ENCODE peak calls at places on chromosomes 12 and 14, in seven cellular contexts. I, G, T, R, W, N and M are unnamed samples.

GRCh38 chr14:95489163-95489887 is 27.1 kb downstream of the SYNE3 start:
- DNase-seq in I (no peak), G (no peak), T (no peak), R (no peak), N (no peak), W (no peak), M (no peak)

GRCh38 chr14:90368946-90369721 is 27.7 kb upstream of the CALM1 start:
- DNase-seq in N (peak), T (peak), R (no peak), G (no peak), W (no peak), I (peak), M (no peak)

GRCh38 chr12:96224219-96224615 is 30.0 kb downstream of the ELK3 start:
- DNase-seq in N (no peak), G (no peak), T (no peak), W (no peak), I (no peak), R (no peak), M (no peak)

GRCh38 chr12:105799103-105799502 is 339.7 kb downstream of the NUAK1 start:
- DNase-seq in N (no peak), G (no peak), R (no peak), T (no peak), W (no peak), I (no peak), M (no peak)

GRCh38 chr12:46577063-46577776 is 204.6 kb upstream of the SLC38A2 start:
- DNase-seq in I (no peak), R (no peak), T (no peak), W (no peak), G (no peak), N (no peak), M (no peak)

GRCh38 chr14:79896009-79896408 is 315.3 kb downstream of the DIO2 start:
- DNase-seq in R (no peak), W (peak), G (no peak), T (no peak), N (no peak), I (no peak), M (no peak)

GRCh38 chr14:61258985-61259384 is 22.2 kb downstream of the TMEM30B start:
- DNase-seq in R (no peak), T (peak), W (no peak), N (no peak), I (no peak), G (no peak), M (no peak)

GRCh38 chr12:52521581-52522266 is 1.5 kb upstream of the KRT5 start:
- DNase-seq in G (no peak), N (no peak), T (no peak), R (no peak), I (no peak), W (peak), M (no peak)

GRCh38 chr12:109582636-109583035 is 9.0 kb downstream of the MVK start:
- DNase-seq in R (no peak), G (peak), N (no peak), W (no peak), I (no peak), T (no peak), M (no peak)

GRCh38 chr12:51860986-51861385 is 12.5 kb upstream of the FIGNL2 start:
- DNase-seq in G (no peak), T (no peak), I (no peak), R (no peak), N (no peak), W (no peak), M (no peak)

GRCh38 chr14:23227566-23227965 is 10.2 kb upstream of the RNF212B start:
- DNase-seq in W (no peak), R (no peak), G (no peak), I (no peak), T (no peak), N (no peak), M (no peak)

GRCh38 chr12:69779928-69780327 is 41.3 kb downstream of the RAB3IP start:
- DNase-seq in R (no peak), N (no peak), T (no peak), G (no peak), W (peak), I (no peak), M (peak)

GRCh38 chr12:110856517-110856916 is 9.7 kb downstream of the CCDC63 start:
- DNase-seq in T (no peak), W (no peak), I (no peak), G (no peak), N (no peak), R (no peak), M (no peak)

GRCh38 chr12:63056649-63057048 is 94.4 kb downstream of the AVPR1A start:
- DNase-seq in T (no peak), R (no peak), I (no peak), N (no peak), W (no peak), G (no peak), M (no peak)

GRCh38 chr12:123131879-123132402 is 18.9 kb downstream of the PITPNM2 start:
- DNase-seq in N (peak), W (no peak), T (no peak), G (peak), I (no peak), R (peak), M (no peak)

GRCh38 chr12:117580718-117581062 is 219.3 kb upstream of the NOS1 start:
- DNase-seq in N (no peak), G (no peak), T (peak), W (no peak), R (no peak), I (peak), M (no peak)

GRCh38 chr12:62522984-62523383 is 56.4 kb downstream of the MON2 start:
- DNase-seq in W (no peak), N (no peak), I (no peak), T (no peak), R (no peak), G (no peak), M (no peak)

GRCh38 chr12:123427036-123427769 is 9.3 kb downstream of the RILPL2 start:
- DNase-seq in I (no peak), R (no peak), W (no peak), N (peak), T (no peak), G (no peak), M (no peak)

GRCh38 chr14:92581206-92581605 is 67.6 kb downstream of the RIN3 start:
- DNase-seq in R (no peak), N (no peak), G (no peak), W (no peak), I (no peak), T (no peak), M (no peak)

GRCh38 chr14:34872822-34873590 is 2.2 kb downstream of the BAZ1A start:
- DNase-seq in R (no peak), G (no peak), W (peak), T (peak), N (peak), I (no peak), M (no peak)

GRCh38 chr12:116319316-116319715 is 41.8 kb upstream of the MED13L start:
- DNase-seq in N (no peak), T (no peak), R (no peak), W (no peak), I (no peak), G (no peak), M (no peak)

GRCh38 chr12:22935090-22935489 is 310.1 kb downstream of the ETNK1 start:
- DNase-seq in G (no peak), W (peak), T (no peak), N (no peak), R (no peak), I (no peak), M (no peak)

GRCh38 chr14:91048676-91049075 is 11.8 kb downstream of the RPS6KA5 start:
- DNase-seq in N (no peak), G (no peak), I (no peak), R (no peak), T (no peak), W (no peak), M (no peak)

GRCh38 chr12:64800640-64801039 is 23.8 kb upstream of the TBC1D30 start:
- DNase-seq in N (no peak), T (no peak), R (no peak), G (no peak), I (no peak), W (no peak), M (no peak)
- H3K27ac ChIP-seq in N (no peak), T (no peak), R (no peak), G (no peak), I (no peak), W (no peak), M (no peak)

GRCh38 chr12:40170593-40170992 is 54.2 kb upstream of the LRRK2 start:
- DNase-seq in I (no peak), G (peak), T (no peak), W (no peak), N (no peak), R (no peak), M (no peak)

GRCh38 chr12:40168868-40169267 is 55.9 kb upstream of the LRRK2 start:
- DNase-seq in G (no peak), T (no peak), I (no peak), R (no peak), W (no peak), N (no peak), M (no peak)

GRCh38 chr12:40164034-40164433 is 58.2 kb upstream of the SLC2A13 start:
- DNase-seq in N (no peak), W (no peak), R (no peak), T (no peak), G (no peak), I (no peak), M (no peak)

GRCh38 chr12:40171501-40171900 is 53.3 kb upstream of the LRRK2 start:
- DNase-seq in R (no peak), I (no peak), W (no peak), N (no peak), G (no peak), T (no peak), M (no peak)

GRCh38 chr12:40168001-40168400 is 56.8 kb upstream of the LRRK2 start:
- DNase-seq in N (no peak), T (no peak), W (no peak), I (no peak), R (no peak), G (no peak), M (no peak)
- H3K27ac ChIP-seq in N (no peak), T (no peak), W (no peak), I (no peak), R (no peak), G (no peak), M (no peak)

GRCh38 chr14:99734406-99735051 is 50.4 kb downstream of the CYP46A1 start:
- DNase-seq in G (peak), W (no peak), R (no peak), T (no peak), I (no peak), N (no peak), M (no peak)

GRCh38 chr14:99731536-99732435 is 47.7 kb downstream of the CYP46A1 start:
- DNase-seq in G (peak), R (no peak), I (no peak), N (no peak), T (no peak), W (no peak), M (peak)

GRCh38 chr14:99732436-99733220 is 48.5 kb downstream of the CYP46A1 start:
- DNase-seq in R (no peak), G (peak), I (no peak), N (no peak), W (no peak), T (no peak), M (no peak)

GRCh38 chr14:99733551-99734405 is 49.7 kb downstream of the CYP46A1 start:
- DNase-seq in N (no peak), G (peak), T (no peak), I (no peak), R (no peak), W (no peak), M (no peak)

GRCh38 chr14:99733221-99733550 is 49.1 kb downstream of the CYP46A1 start:
- DNase-seq in W (no peak), I (no peak), N (no peak), G (no peak), T (no peak), R (no peak), M (no peak)
- H3K27ac ChIP-seq in W (no peak), I (no peak), N (no peak), G (peak), T (no peak), R (no peak), M (no peak)

DNA sequence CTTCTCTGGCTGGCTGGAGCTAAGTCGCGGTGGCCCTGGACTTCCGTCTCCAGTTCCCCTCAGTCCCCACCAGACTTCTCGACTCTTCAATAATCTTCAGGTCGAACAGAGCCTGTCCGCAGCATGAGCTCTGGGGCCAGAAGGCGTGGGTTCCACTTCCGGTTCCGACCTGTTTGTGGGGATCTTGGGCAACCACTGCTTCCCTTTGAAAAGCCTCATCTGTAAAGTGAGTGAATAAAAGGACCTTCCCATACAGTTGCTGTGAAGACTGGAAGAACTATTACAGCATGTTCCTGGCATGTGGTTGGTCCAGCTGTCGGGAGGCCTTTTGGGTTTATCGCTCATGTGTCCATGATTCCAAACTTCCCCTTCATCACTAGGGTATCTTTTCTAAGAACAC is 19.4 kb downstream of the ADGRD1 start:
- DNase-seq in W (no peak), T (no peak), N (no peak), R (no peak), G (no peak), I (no peak), M (no peak)
- H3K27ac ChIP-seq in W (no peak), T (peak), N (no peak), R (no peak), G (no peak), I (no peak), M (no peak)